ENCODE peak calls at places on chromosomes 11 and 22, in five cellular contexts. One of them, this sample, is unnamed. For H3K4me1, the result is how much of the 10 kb centered on the place peaks cover.

GRCh38 chr11:129767827-129768226 is 47.8 kb upstream of the TMEM45B start:
- DNase-seq in H1: no peak
- DNase-seq in H9: no peak
- DNase-seq in neuronal stem cell: no peak
- DNase-seq in mesenchymal stem cell: no peak
- DNase-seq in this sample: peak

GRCh38 chr11:127275771-127276170 is 275.2 kb upstream of the KIRREL3 start:
- DNase-seq in H1: no peak
- DNase-seq in H9: no peak
- DNase-seq in neuronal stem cell: no peak
- DNase-seq in mesenchymal stem cell: no peak
- DNase-seq in this sample: no peak

GRCh38 chr22:25751174-25751581 is 9.2 kb downstream of the MYO18B start:
- DNase-seq in H1: no peak
- DNase-seq in H9: no peak
- DNase-seq in neuronal stem cell: no peak
- DNase-seq in mesenchymal stem cell: no peak
- DNase-seq in this sample: no peak

GRCh38 chr11:60922906-60923305 is 1.4 kb upstream of the TMEM132A start:
- DNase-seq in H1: no peak
- DNase-seq in H9: no peak
- DNase-seq in neuronal stem cell: no peak
- DNase-seq in mesenchymal stem cell: no peak
- DNase-seq in this sample: no peak

GRCh38 chr11:118691926-118692830 is 12.7 kb upstream of the TREH start:
- DNase-seq in H1: no peak
- DNase-seq in H9: no peak
- DNase-seq in neuronal stem cell: no peak
- DNase-seq in mesenchymal stem cell: peak
- DNase-seq in this sample: peak

GRCh38 chr22:25388866-25389540 is 169.6 kb downstream of the CRYBB2 start:
- DNase-seq in H1: no peak
- DNase-seq in H9: no peak
- DNase-seq in neuronal stem cell: no peak
- DNase-seq in mesenchymal stem cell: no peak
- DNase-seq in this sample: no peak

GRCh38 chr11:35347921-35348331 is 71.4 kb downstream of the SLC1A2 start:
- DNase-seq in H1: no peak
- DNase-seq in H9: peak
- DNase-seq in neuronal stem cell: no peak
- DNase-seq in mesenchymal stem cell: no peak
- DNase-seq in this sample: no peak

GRCh38 chr11:114684636-114685035 is 6.3 kb downstream of the NXPE2 start:
- DNase-seq in H1: no peak
- DNase-seq in H9: no peak
- DNase-seq in neuronal stem cell: no peak
- DNase-seq in mesenchymal stem cell: no peak
- DNase-seq in this sample: no peak

GRCh38 chr11:13963949-13964770 is 1.6 kb downstream of the SPON1 start:
- DNase-seq in H1: no peak
- DNase-seq in H9: peak
- DNase-seq in neuronal stem cell: no peak
- DNase-seq in mesenchymal stem cell: no peak
- DNase-seq in this sample: no peak

GRCh38 chr11:61104963-61105362 is 2.7 kb downstream of the CD5 start:
- DNase-seq in H1: no peak
- DNase-seq in H9: no peak
- DNase-seq in neuronal stem cell: no peak
- DNase-seq in mesenchymal stem cell: no peak
- DNase-seq in this sample: no peak

GRCh38 chr11:7826316-7826715 is 29.6 kb upstream of the OR5P2 start:
- DNase-seq in H1: no peak
- DNase-seq in H9: no peak
- DNase-seq in neuronal stem cell: no peak
- DNase-seq in mesenchymal stem cell: no peak
- DNase-seq in this sample: no peak

GRCh38 chr22:19824197-19825015 is 30.3 kb downstream of the GNB1L start:
- DNase-seq in H1: no peak
- DNase-seq in H9: no peak
- DNase-seq in neuronal stem cell: no peak
- DNase-seq in mesenchymal stem cell: no peak
- DNase-seq in this sample: peak

GRCh38 chr11:120258661-120259060 is 18.7 kb downstream of the POU2F3 start:
- DNase-seq in H1: no peak
- DNase-seq in H9: no peak
- DNase-seq in neuronal stem cell: no peak
- DNase-seq in mesenchymal stem cell: no peak
- DNase-seq in this sample: no peak

GRCh38 chr11:55726715-55727324 is 46.4 kb upstream of the OR5D13 start:
- DNase-seq in H1: no peak
- DNase-seq in H9: no peak
- DNase-seq in neuronal stem cell: no peak
- DNase-seq in mesenchymal stem cell: no peak
- DNase-seq in this sample: no peak

GRCh38 chr11:32008879-32009548 is 81.9 kb upstream of the RCN1 start:
- DNase-seq in H1: no peak
- DNase-seq in H9: no peak
- DNase-seq in neuronal stem cell: no peak
- DNase-seq in mesenchymal stem cell: no peak
- DNase-seq in this sample: no peak

GRCh38 chr11:83007909-83008580 is 63.7 kb downstream of the RAB30 start:
- DNase-seq in H1: no peak
- DNase-seq in H9: no peak
- DNase-seq in neuronal stem cell: peak
- DNase-seq in mesenchymal stem cell: peak
- DNase-seq in this sample: no peak

GRCh38 chr22:33770723-33771122 is 149.6 kb downstream of the LARGE1 start:
- DNase-seq in H1: no peak
- DNase-seq in H9: no peak
- DNase-seq in neuronal stem cell: no peak
- DNase-seq in mesenchymal stem cell: no peak
- DNase-seq in this sample: no peak

GRCh38 chr11:47412152-47412746 is 3.9 kb downstream of the SLC39A13 start:
- DNase-seq in H1: no peak
- DNase-seq in H9: peak
- DNase-seq in neuronal stem cell: no peak
- DNase-seq in mesenchymal stem cell: peak
- DNase-seq in this sample: peak

GRCh38 chr11:65536412-65537295 is 11.8 kb downstream of the SCYL1 start:
- DNase-seq in H1: no peak
- DNase-seq in H9: no peak
- DNase-seq in neuronal stem cell: no peak
- DNase-seq in mesenchymal stem cell: no peak
- DNase-seq in this sample: no peak

GRCh38 chr22:36461665-36462474 is 19.6 kb downstream of the TXN2 start:
- DNase-seq in H1: peak
- DNase-seq in H9: peak
- DNase-seq in neuronal stem cell: no peak
- DNase-seq in mesenchymal stem cell: peak
- DNase-seq in this sample: peak

GRCh38 chr22:25054943-25055511 is 102.5 kb downstream of the KIAA1671 start:
- DNase-seq in H1: no peak
- DNase-seq in H9: no peak
- DNase-seq in neuronal stem cell: no peak
- DNase-seq in mesenchymal stem cell: peak
- DNase-seq in this sample: no peak

GRCh38 chr11:117871160-117871559 is 5.3 kb downstream of the FXYD6 start:
- DNase-seq in H1: no peak
- DNase-seq in H9: no peak
- DNase-seq in neuronal stem cell: no peak
- DNase-seq in mesenchymal stem cell: no peak
- DNase-seq in this sample: no peak

GRCh38 chr22:20867179-20868099 is 8.6 kb downstream of the SNAP29 start:
- DNase-seq in H1: no peak
- DNase-seq in H9: no peak
- DNase-seq in neuronal stem cell: peak
- DNase-seq in mesenchymal stem cell: peak
- DNase-seq in this sample: no peak

GRCh38 chr11:102664001-102664752 is 39.0 kb upstream of the MMP20 start:
- DNase-seq in H1: no peak
- DNase-seq in H9: peak
- DNase-seq in neuronal stem cell: no peak
- DNase-seq in mesenchymal stem cell: no peak
- DNase-seq in this sample: no peak

GRCh38 chr22:49566693-49567092 is 261.0 kb downstream of the BRD1 start:
- DNase-seq in H1: no peak
- DNase-seq in H9: peak
- DNase-seq in neuronal stem cell: no peak
- DNase-seq in mesenchymal stem cell: no peak
- DNase-seq in this sample: no peak
- H3K4me1 ChIP-seq in H1: under half
- H3K4me1 ChIP-seq in H9: under half
- H3K4me1 ChIP-seq in neuronal stem cell: under half
- H3K4me1 ChIP-seq in mesenchymal stem cell: under half
- H3K4me1 ChIP-seq in this sample: under half

DNA sequence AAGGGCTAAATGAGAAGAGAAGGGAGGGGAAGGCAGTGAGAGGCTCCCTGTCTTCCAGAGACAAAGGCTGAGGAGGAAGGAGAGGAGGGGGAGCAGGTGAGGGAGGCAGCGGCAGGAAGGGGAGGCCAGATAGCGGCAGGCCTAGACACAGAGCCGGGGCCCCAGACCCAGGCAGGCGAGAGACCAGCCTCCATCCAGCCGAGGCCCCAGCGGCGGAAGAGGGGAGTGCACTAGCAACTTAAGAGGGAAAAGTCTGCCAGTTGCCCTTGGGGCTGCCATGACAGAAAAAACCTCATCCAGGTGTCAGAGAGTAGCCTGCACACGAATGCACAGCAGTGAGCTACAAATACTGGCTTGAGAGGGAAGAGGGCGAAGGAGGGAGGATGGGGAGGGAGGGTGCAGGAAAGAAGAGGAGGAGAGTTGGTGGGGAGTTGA is 46.7 kb downstream of the IGLL1 start:
- DNase-seq in H1: peak
- DNase-seq in H9: peak
- DNase-seq in neuronal stem cell: peak
- DNase-seq in mesenchymal stem cell: peak
- DNase-seq in this sample: no peak
- H2BK12ac ChIP-seq in H1: peak
- H2BK12ac ChIP-seq in H9: no peak
- H2BK12ac ChIP-seq in neuronal stem cell: peak
- H2BK12ac ChIP-seq in mesenchymal stem cell: peak
- H2BK12ac ChIP-seq in this sample: peak

GRCh38 chr11:3115321-3115720 is 49.8 kb downstream of the OSBPL5 start:
- DNase-seq in H1: no peak
- DNase-seq in H9: no peak
- DNase-seq in neuronal stem cell: no peak
- DNase-seq in mesenchymal stem cell: no peak
- DNase-seq in this sample: no peak
- H3K18ac ChIP-seq in H1: no peak
- H3K18ac ChIP-seq in H9: no peak
- H3K18ac ChIP-seq in neuronal stem cell: no peak
- H3K18ac ChIP-seq in mesenchymal stem cell: no peak
- H3K18ac ChIP-seq in this sample: no peak

DNA sequence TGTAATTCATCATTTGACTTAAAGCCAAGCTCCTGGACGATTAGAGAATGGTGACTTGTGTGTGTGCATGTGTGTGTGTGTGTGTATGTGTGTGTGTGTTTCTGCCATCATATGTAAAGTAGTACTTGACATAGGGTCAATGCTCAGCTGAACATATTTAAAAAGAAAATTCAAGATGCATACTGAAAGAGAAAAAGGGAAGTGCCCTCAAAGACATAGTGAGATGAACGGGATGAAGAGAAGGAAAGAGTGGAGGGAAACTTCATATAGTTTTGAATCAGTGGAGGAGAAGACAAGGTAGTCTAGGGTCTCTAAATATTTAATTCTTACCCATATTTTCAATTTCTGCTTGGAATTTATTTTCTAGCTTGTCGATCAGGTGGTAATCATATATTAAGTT is 4.0 kb downstream of the TCN1 start:
- DNase-seq in H1: no peak
- DNase-seq in H9: no peak
- DNase-seq in neuronal stem cell: no peak
- DNase-seq in mesenchymal stem cell: no peak
- DNase-seq in this sample: no peak
- H3K4me1 ChIP-seq in H1: under half
- H3K4me1 ChIP-seq in H9: under half
- H3K4me1 ChIP-seq in neuronal stem cell: under half
- H3K4me1 ChIP-seq in mesenchymal stem cell: under half
- H3K4me1 ChIP-seq in this sample: under half

GRCh38 chr22:35430897-35431322 is 31.0 kb downstream of the MCM5 start:
- DNase-seq in H1: peak
- DNase-seq in H9: peak
- DNase-seq in neuronal stem cell: peak
- DNase-seq in mesenchymal stem cell: peak
- DNase-seq in this sample: peak
- H2BK12ac ChIP-seq in H1: no peak
- H2BK12ac ChIP-seq in H9: no peak
- H2BK12ac ChIP-seq in neuronal stem cell: no peak
- H2BK12ac ChIP-seq in mesenchymal stem cell: no peak
- H2BK12ac ChIP-seq in this sample: no peak

GRCh38 chr11:130778026-130778425 is 138.3 kb downstream of the SNX19 start:
- DNase-seq in H1: no peak
- DNase-seq in H9: no peak
- DNase-seq in neuronal stem cell: no peak
- DNase-seq in mesenchymal stem cell: no peak
- DNase-seq in this sample: no peak

GRCh38 chr11:130774703-130775102 is 141.6 kb downstream of the SNX19 start:
- DNase-seq in H1: no peak
- DNase-seq in H9: no peak
- DNase-seq in neuronal stem cell: no peak
- DNase-seq in mesenchymal stem cell: no peak
- DNase-seq in this sample: no peak

GRCh38 chr11:130773436-130773835 is 142.8 kb downstream of the SNX19 start:
- DNase-seq in H1: no peak
- DNase-seq in H9: no peak
- DNase-seq in neuronal stem cell: no peak
- DNase-seq in mesenchymal stem cell: no peak
- DNase-seq in this sample: no peak

GRCh38 chr11:130776044-130776390 is 140.3 kb downstream of the SNX19 start:
- DNase-seq in H1: no peak
- DNase-seq in H9: no peak
- DNase-seq in neuronal stem cell: no peak
- DNase-seq in mesenchymal stem cell: no peak
- DNase-seq in this sample: no peak

GRCh38 chr11:130775306-130776043 is 140.8 kb downstream of the SNX19 start:
- DNase-seq in H1: no peak
- DNase-seq in H9: no peak
- DNase-seq in neuronal stem cell: no peak
- DNase-seq in mesenchymal stem cell: peak
- DNase-seq in this sample: no peak
- H3K18ac ChIP-seq in H1: no peak
- H3K18ac ChIP-seq in H9: no peak
- H3K18ac ChIP-seq in neuronal stem cell: no peak
- H3K18ac ChIP-seq in mesenchymal stem cell: no peak
- H3K18ac ChIP-seq in this sample: no peak

DNA sequence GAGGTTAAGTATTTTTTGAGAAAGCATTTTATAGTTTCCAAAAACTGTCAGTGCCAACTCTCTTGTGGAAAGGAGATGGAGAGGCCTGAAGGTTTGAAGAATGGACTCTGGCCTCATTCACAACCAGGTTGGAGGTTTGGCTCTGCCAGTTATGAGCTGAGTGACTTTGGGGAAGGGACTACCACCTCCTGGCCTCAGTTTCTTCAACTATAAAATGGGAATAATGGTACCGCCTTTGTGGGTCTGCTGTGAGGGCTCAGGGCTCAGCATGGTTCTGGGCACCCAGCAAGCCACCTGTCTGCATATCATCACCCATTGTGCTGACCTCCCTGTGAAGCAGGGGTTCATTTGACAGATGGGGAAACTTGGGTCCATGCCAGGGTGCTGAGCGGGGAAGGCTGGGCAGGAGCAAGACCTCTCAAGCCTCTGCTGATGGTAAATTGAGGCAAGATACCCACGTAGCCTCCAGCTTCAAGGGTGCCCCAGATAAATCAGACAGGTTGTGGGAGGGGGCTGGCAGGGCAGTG is 3.5 kb upstream of the LIF start:
- DNase-seq in H1: no peak
- DNase-seq in H9: no peak
- DNase-seq in neuronal stem cell: no peak
- DNase-seq in mesenchymal stem cell: no peak
- DNase-seq in this sample: no peak
- H3K4me1 ChIP-seq in H1: under half
- H3K4me1 ChIP-seq in H9: under half
- H3K4me1 ChIP-seq in neuronal stem cell: under half
- H3K4me1 ChIP-seq in mesenchymal stem cell: half or more
- H3K4me1 ChIP-seq in this sample: under half